ENCODE peak calls at places on chromosome 20, in nine cellular contexts. I is NCI-H2171 treated with DMSO at 0.1 percent for 48 hours, D is HTR-8/SVneo, Y is SK-N-SH, E is pons, Z is H7, S is mesenchymal stem cell, L is NCI-H1105 treated with DMSO at 0.1 percent for 48 hours, J is T-helper 9 cell. O is an unnamed sample.

GRCh38 chr20:61953037-61953788 is 112.5 kb downstream of the TAF4 start:
- DNase-seq in I (no peak), D (no peak), Y (no peak), E (no peak), Z (no peak), S (no peak), L (no peak), J (no peak), O (no peak)

GRCh38 chr20:52087471-52087870 is 104.1 kb downstream of the ZFP64 start:
- DNase-seq in I (no peak), D (no peak), Y (no peak), E (no peak), Z (no peak), S (no peak), L (no peak), J (no peak), O (no peak)

GRCh38 chr20:1307171-1307570 is 21.8 kb downstream of the SDCBP2 start:
- DNase-seq in I (no peak), D (no peak), Y (no peak), E (no peak), Z (no peak), S (no peak), L (no peak), J (no peak), O (no peak)

GRCh38 chr20:6057139-6057538 is 3.3 kb upstream of the LRRN4 start:
- DNase-seq in I (no peak), D (no peak), Y (no peak), E (no peak), Z (no peak), S (no peak), L (no peak), J (no peak), O (no peak)

GRCh38 chr20:54345817-54346216 is 129.6 kb upstream of the DOK5 start:
- DNase-seq in I (no peak), D (no peak), Y (no peak), E (no peak), Z (no peak), S (no peak), L (no peak), J (no peak), O (no peak)

GRCh38 chr20:45873409-45874116 is 7.5 kb upstream of the ZSWIM1 start:
- DNase-seq in I (no peak), D (no peak), Y (no peak), E (no peak), Z (no peak), S (no peak), L (no peak), J (no peak), O (no peak)

GRCh38 chr20:38674178-38675133 is 49.8 kb upstream of the SLC32A1 start:
- DNase-seq in I (peak; percentile 64), D (peak; percentile 83), Y (peak; percentile 99), E (peak; percentile 56), Z (peak; percentile 98), S (peak; percentile 64), L (no peak), J (peak; percentile 37), O (peak; percentile 73)

GRCh38 chr20:19757487-19757972 is 528 bp upstream of the RIN2 start:
- DNase-seq in I (no peak), D (peak; percentile 39), Y (peak; percentile 82), E (no peak), Z (peak; percentile 87), S (peak; percentile 86), L (peak; percentile 26), J (no peak), O (no peak)

GRCh38 chr20:33654680-33655161 is 7.4 kb upstream of the C20orf144 start:
- DNase-seq in I (no peak), D (no peak), Y (peak; percentile 36), E (no peak), Z (peak; percentile 53), S (no peak), L (peak; percentile 76), J (no peak), O (no peak)

GRCh38 chr20:36794116-36794474 is 20.5 kb upstream of the DSN1 start:
- DNase-seq in I (no peak), D (no peak), Y (no peak), E (no peak), Z (no peak), S (no peak), L (no peak), J (no peak), O (no peak)

O was measured in GM12891.